ENCODE peak calls at places on chromosomes 1 and 21, in six cellular contexts. S, A, X, P, G and O are unnamed samples.

GRCh38 chr1:147243228-147243685 is 773 bp downstream of the CHD1L start:
- DNase-seq in X (no peak), G (no peak), S (no peak), A (no peak), P (no peak), O (no peak)

GRCh38 chr1:51768971-51769601 is 109.4 kb downstream of the NRDC start:
- DNase-seq in S (peak), A (no peak), G (peak), P (no peak), X (no peak), O (peak)

GRCh38 chr1:31984419-31985347 is 29.0 kb upstream of the KHDRBS1 start:
- DNase-seq in G (no peak), P (no peak), X (no peak), S (no peak), A (no peak), O (peak)

GRCh38 chr21:15289896-15290841 is 225.4 kb upstream of the NRIP1 start:
- DNase-seq in X (peak), P (no peak), G (no peak), S (no peak), A (no peak), O (no peak)

GRCh38 chr1:107405241-107405640 is 264.4 kb downstream of the NTNG1 start:
- DNase-seq in G (no peak), X (no peak), A (peak), S (no peak), P (no peak), O (peak)

GRCh38 chr21:33937931-33938339 is 22.3 kb upstream of the ATP5PO start:
- DNase-seq in P (no peak), G (no peak), X (no peak), A (no peak), S (no peak), O (no peak)

GRCh38 chr1:112673589-112674439 is 645 bp upstream of the MOV10 start:
- DNase-seq in A (no peak), G (peak), X (no peak), P (peak), S (no peak), O (peak)

GRCh38 chr1:211036701-211037494 is 97.0 kb downstream of the KCNH1 start:
- DNase-seq in S (no peak), P (no peak), A (peak), X (no peak), G (no peak), O (no peak)

GRCh38 chr1:28249013-28249870 is 10.1 kb upstream of the SESN2 start:
- DNase-seq in S (no peak), X (no peak), A (peak), G (peak), P (peak), O (peak)

GRCh38 chr1:1918901-1919303 is at the start of gene TMEM52:
- DNase-seq in X (no peak), A (no peak), S (no peak), P (peak), G (no peak), O (no peak)

GRCh38 chr1:235997916-235998315 is 67.0 kb downstream of the NID1 start:
- DNase-seq in P (no peak), A (no peak), G (no peak), S (no peak), X (no peak), O (no peak)

GRCh38 chr1:118219438-118219837 is 34.4 kb upstream of the SPAG17 start:
- DNase-seq in S (no peak), A (no peak), G (no peak), X (no peak), P (no peak), O (no peak)
- TF ChIP-seq CTCF in S (no peak), A (no peak), G (no peak), X (no peak), P (no peak), O (no peak)

GRCh38 chr1:155254714-155255242 is 505 bp downstream of the ENTREP3 start:
- DNase-seq in P (no peak), A (no peak), G (no peak), X (no peak), S (no peak), O (no peak)
- TF ChIP-seq CTCF in P (peak), A (no peak), G (no peak), X (no peak), S (no peak), O (no peak)

GRCh38 chr1:228262475-228262874 is 54.6 kb downstream of the OBSCN start:
- DNase-seq in S (no peak), P (no peak), A (no peak), G (no peak), X (no peak), O (no peak)

GRCh38 chr1:228258486-228258885 is 50.6 kb downstream of the OBSCN start:
- DNase-seq in P (no peak), X (no peak), S (no peak), G (no peak), A (no peak), O (no peak)

GRCh38 chr1:228259368-228259894 is 51.6 kb downstream of the OBSCN start:
- DNase-seq in S (no peak), G (no peak), X (no peak), P (no peak), A (no peak), O (no peak)

GRCh38 chr1:228261706-228262105 is 53.9 kb downstream of the OBSCN start:
- DNase-seq in A (no peak), P (no peak), X (no peak), G (no peak), S (no peak), O (no peak)

GRCh38 chr1:228259951-228260350 is 52.1 kb downstream of the OBSCN start:
- DNase-seq in G (no peak), X (no peak), A (no peak), P (no peak), S (no peak), O (no peak)
- TF ChIP-seq CTCF in G (no peak), X (peak), A (peak), P (no peak), S (no peak), O (no peak)

GRCh38 chr1:220528679-220529529 is 968 bp downstream of the MARK1 start:
- DNase-seq in A (no peak), P (no peak), S (peak), G (no peak), X (peak), O (no peak)
- TF ChIP-seq CTCF in A (no peak), P (no peak), S (no peak), G (no peak), X (no peak), O (no peak)